ENCODE peak calls at places on chromosomes 16 and 17, in nine cellular contexts. Q is NCI-H1092; K is cardiac fibroblast; P is T-helper 1 cell; S is A673; V is fibroblast of lung; O is activated T-helper 1 cell treated with anti-CD3 and anti-CD28 coated beads, Interleukin-12 subunit alpha, Interleukin-12 subunit beta, Interleukin-2, Interleukin-4 antibody, amounts not matched to agents 30 ng/mL and 10 ng/mL and 1 ng/mL, durations not matched to agents 14 hours and 24 hours and 36 hours; F is endothelial cell; R is kidney. D is an unnamed sample.

GRCh38 chr17:83082435-83082834 is 3.0 kb downstream of the METRNL start:
- DNase-seq in P (no peak), R (no peak), O (no peak), F (no peak), V (no peak), Q (no peak), S (no peak), K (no peak), D (no peak)

GRCh38 chr16:66844009-66844341 is 239 bp upstream of the CA7 start:
- DNase-seq in P (no peak), R (no peak), Q (no peak), V (no peak), S (no peak), O (no peak), K (no peak), F (no peak), D (no peak)

GRCh38 chr16:10098991-10099390 is 83.2 kb downstream of the GRIN2A start:
- DNase-seq in R (no peak), K (peak; percentile 26), P (no peak), S (no peak), F (no peak), V (peak; percentile 67), Q (no peak), O (no peak), D (no peak)

GRCh38 chr17:42133461-42134041 is 10.9 kb downstream of the HSPB9 start:
- DNase-seq in V (no peak), R (no peak), Q (peak; percentile 74), P (no peak), F (no peak), S (no peak), O (no peak), K (no peak), D (no peak)

GRCh38 chr16:369866-370436 is 387 bp downstream of the MRPL28 start:
- DNase-seq in R (peak; percentile 76), Q (no peak), O (no peak), F (peak; percentile 50), V (peak; percentile 23), K (no peak), S (no peak), P (no peak), D (no peak)

GRCh38 chr17:35912339-35912912 is 18.1 kb downstream of the RDM1 start:
- DNase-seq in O (no peak), K (no peak), V (no peak), R (no peak), P (no peak), Q (no peak), S (no peak), F (no peak), D (no peak)

GRCh38 chr17:38333635-38334295 is 10.0 kb downstream of the GPR179 start:
- DNase-seq in O (peak; percentile 20), F (peak; percentile 85), V (no peak), S (peak; percentile 28), R (peak; percentile 59), Q (peak; percentile 7), K (no peak), P (peak; percentile 36), D (peak; percentile 18)

GRCh38 chr16:74635303-74635702 is 28.4 kb upstream of the GLG1 start:
- DNase-seq in F (no peak), R (no peak), S (no peak), P (no peak), V (no peak), Q (no peak), O (no peak), K (no peak), D (no peak)

GRCh38 chr17:27475981-27476895 is 20.0 kb downstream of the KSR1 start:
- DNase-seq in Q (no peak), P (no peak), K (no peak), S (no peak), F (no peak), V (no peak), O (no peak), R (no peak), D (no peak)

GRCh38 chr16:12646490-12647274 is 157.0 kb downstream of the CPPED1 start:
- DNase-seq in S (peak; percentile 55), F (no peak), R (no peak), P (peak; percentile 77), Q (no peak), V (peak; percentile 10), O (peak; percentile 26), K (no peak), D (peak; percentile 20)

D was measured in mesenchymal stem cell.